ENCODE peak calls at places on chromosomes 4 and X, in nine cellular contexts. J is fibroblast of pulmonary artery, K is head of caudate nucleus, D is H9, V is SJSA1, E is M059J, G is neural progenitor cell, U is memory B cell, C is SW480. S is an unnamed sample.

GRCh38 chr4:23972202-23972601 is 82.4 kb upstream of the PPARGC1A start:
- DNase-seq in J (no peak), K (no peak), D (no peak), V (no peak), E (no peak), G (no peak), U (no peak), C (no peak), S (no peak)

GRCh38 chr4:150136481-150136880 is 58.2 kb downstream of the DCLK2 start:
- DNase-seq in J (no peak), K (no peak), D (no peak), V (no peak), E (peak; percentile 83), G (no peak), U (no peak), C (no peak), S (no peak)

GRCh38 chr4:2763511-2763967 is 7.4 kb upstream of the TNIP2 start:
- DNase-seq in J (no peak), K (no peak), D (no peak), V (no peak), E (no peak), G (no peak), U (no peak), C (no peak), S (peak; percentile 14)

GRCh38 chrX:13419276-13419675 is 99.4 kb upstream of the ATXN3L start:
- DNase-seq in J (no peak), K (peak; percentile 49), D (no peak), V (no peak), E (no peak), G (no peak), U (no peak), C (no peak), S (no peak)

GRCh38 chr4:168900080-168900479 is 110.0 kb downstream of the CBR4 start:
- DNase-seq in J (peak; percentile 54), K (no peak), D (no peak), V (no peak), E (no peak), G (no peak), U (no peak), C (no peak), S (no peak)

GRCh38 chr4:100738388-100739165 is 220.8 kb upstream of the EMCN start:
- DNase-seq in J (peak; percentile 93), K (no peak), D (no peak), V (peak; percentile 56), E (peak; percentile 94), G (no peak), U (no peak), C (peak; percentile 71), S (no peak)

GRCh38 chr4:178185517-178185916 is 743.3 kb upstream of the AGA start:
- DNase-seq in J (no peak), K (no peak), D (no peak), V (no peak), E (no peak), G (no peak), U (no peak), C (no peak), S (no peak)

GRCh38 chr4:56976283-56976877 is 1.0 kb downstream of the NOA1 start:
- DNase-seq in J (no peak), K (no peak), D (no peak), V (no peak), E (peak; percentile 16), G (no peak), U (no peak), C (peak; percentile 9), S (peak; percentile 47)

GRCh38 chr4:40264995-40265909 is 68.4 kb downstream of the RHOH start:
- DNase-seq in J (peak; percentile 53), K (no peak), D (no peak), V (no peak), E (peak; percentile 69), G (peak; percentile 15), U (no peak), C (no peak), S (no peak)

S was measured in D341Med.